ENCODE peak calls at places on chromosomes 1 and 21, in nine cellular contexts. One of them, this sample, is unnamed.

GRCh38 chr1:220121791-220122530 is 28.0 kb downstream of the IARS2 start:
- DNase-seq in body of pancreas: peak
- DNase-seq in brain microvascular endothelial cell: no peak
- DNase-seq in foreskin fibroblast: no peak
- DNase-seq in colonic mucosa: peak
- DNase-seq in uterus: no peak
- DNase-seq in PC-9: no peak
- DNase-seq in cardiac muscle cell: no peak
- DNase-seq in upper lobe of right lung: no peak
- DNase-seq in this sample: no peak

GRCh38 chr1:153570874-153571273 is 5.2 kb upstream of the S100A2 start:
- DNase-seq in uterus: no peak
- DNase-seq in colonic mucosa: no peak
- DNase-seq in upper lobe of right lung: no peak
- DNase-seq in PC-9: no peak
- DNase-seq in brain microvascular endothelial cell: no peak
- DNase-seq in foreskin fibroblast: no peak
- DNase-seq in cardiac muscle cell: no peak
- DNase-seq in body of pancreas: no peak
- DNase-seq in this sample: no peak

GRCh38 chr1:32138965-32139364 is 31.1 kb downstream of the KPNA6 start:
- DNase-seq in colonic mucosa: no peak
- DNase-seq in upper lobe of right lung: no peak
- DNase-seq in cardiac muscle cell: peak
- DNase-seq in brain microvascular endothelial cell: no peak
- DNase-seq in foreskin fibroblast: peak
- DNase-seq in PC-9: no peak
- DNase-seq in body of pancreas: no peak
- DNase-seq in uterus: no peak
- DNase-seq in this sample: peak

GRCh38 chr1:235415008-235415904 is 48.0 kb downstream of the TBCE start:
- DNase-seq in colonic mucosa: peak
- DNase-seq in PC-9: peak
- DNase-seq in brain microvascular endothelial cell: peak
- DNase-seq in uterus: peak
- DNase-seq in upper lobe of right lung: peak
- DNase-seq in foreskin fibroblast: peak
- DNase-seq in cardiac muscle cell: peak
- DNase-seq in body of pancreas: peak
- DNase-seq in this sample: peak

GRCh38 chr1:1782399-1783221 is 4.3 kb upstream of the NADK start:
- DNase-seq in colonic mucosa: peak
- DNase-seq in body of pancreas: peak
- DNase-seq in upper lobe of right lung: peak
- DNase-seq in PC-9: peak
- DNase-seq in uterus: peak
- DNase-seq in foreskin fibroblast: peak
- DNase-seq in brain microvascular endothelial cell: no peak
- DNase-seq in cardiac muscle cell: peak
- DNase-seq in this sample: peak

GRCh38 chr1:207804746-207805468 is 53.1 kb downstream of the CD46 start:
- DNase-seq in cardiac muscle cell: no peak
- DNase-seq in body of pancreas: no peak
- DNase-seq in PC-9: no peak
- DNase-seq in foreskin fibroblast: no peak
- DNase-seq in colonic mucosa: no peak
- DNase-seq in upper lobe of right lung: no peak
- DNase-seq in brain microvascular endothelial cell: no peak
- DNase-seq in uterus: no peak
- DNase-seq in this sample: no peak

GRCh38 chr1:70994753-70995152 is 52.9 kb downstream of the PTGER3 start:
- DNase-seq in brain microvascular endothelial cell: no peak
- DNase-seq in upper lobe of right lung: no peak
- DNase-seq in cardiac muscle cell: no peak
- DNase-seq in PC-9: no peak
- DNase-seq in foreskin fibroblast: no peak
- DNase-seq in body of pancreas: no peak
- DNase-seq in colonic mucosa: no peak
- DNase-seq in uterus: no peak
- DNase-seq in this sample: no peak

GRCh38 chr1:205484985-205485967 is 19.2 kb upstream of the CDK18 start:
- DNase-seq in foreskin fibroblast: peak
- DNase-seq in upper lobe of right lung: peak
- DNase-seq in cardiac muscle cell: peak
- DNase-seq in colonic mucosa: peak
- DNase-seq in PC-9: peak
- DNase-seq in body of pancreas: peak
- DNase-seq in uterus: peak
- DNase-seq in brain microvascular endothelial cell: peak
- DNase-seq in this sample: peak

GRCh38 chr1:39501666-39502065 is 10.2 kb downstream of the BMP8A start:
- DNase-seq in colonic mucosa: no peak
- DNase-seq in PC-9: no peak
- DNase-seq in cardiac muscle cell: peak
- DNase-seq in foreskin fibroblast: peak
- DNase-seq in body of pancreas: no peak
- DNase-seq in upper lobe of right lung: no peak
- DNase-seq in brain microvascular endothelial cell: no peak
- DNase-seq in uterus: no peak
- DNase-seq in this sample: peak

GRCh38 chr1:7615138-7615537 is 156.0 kb upstream of the VAMP3 start:
- DNase-seq in foreskin fibroblast: no peak
- DNase-seq in PC-9: no peak
- DNase-seq in upper lobe of right lung: no peak
- DNase-seq in cardiac muscle cell: no peak
- DNase-seq in colonic mucosa: no peak
- DNase-seq in body of pancreas: no peak
- DNase-seq in uterus: no peak
- DNase-seq in brain microvascular endothelial cell: no peak
- DNase-seq in this sample: no peak

GRCh38 chr1:5164155-5164554 is 509.7 kb downstream of the AJAP1 start:
- DNase-seq in body of pancreas: no peak
- DNase-seq in PC-9: no peak
- DNase-seq in cardiac muscle cell: no peak
- DNase-seq in foreskin fibroblast: no peak
- DNase-seq in brain microvascular endothelial cell: no peak
- DNase-seq in uterus: no peak
- DNase-seq in upper lobe of right lung: no peak
- DNase-seq in colonic mucosa: no peak
- DNase-seq in this sample: no peak

DNA sequence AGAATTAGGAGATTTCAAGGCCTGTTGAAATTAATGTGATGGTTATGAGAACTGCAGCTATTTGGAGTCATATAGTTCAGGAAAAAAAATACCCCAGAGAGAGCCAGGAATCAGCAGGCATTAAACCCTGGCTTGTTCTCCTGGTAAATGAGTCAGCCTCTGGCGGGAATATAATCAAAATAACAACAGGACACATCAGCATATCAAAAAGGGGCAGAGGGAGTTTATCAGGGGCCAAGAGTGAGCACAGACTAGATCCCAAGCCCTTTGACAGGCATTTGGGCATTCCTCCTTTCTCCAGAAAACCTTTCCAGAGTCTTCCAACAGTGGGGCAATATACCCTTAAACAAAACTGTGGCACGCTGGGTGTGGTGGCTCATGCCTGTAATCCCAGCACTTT is 27.6 kb downstream of the CACHD1 start:
- DNase-seq in upper lobe of right lung: no peak
- DNase-seq in uterus: no peak
- DNase-seq in brain microvascular endothelial cell: no peak
- DNase-seq in colonic mucosa: no peak
- DNase-seq in PC-9: no peak
- DNase-seq in body of pancreas: no peak
- DNase-seq in foreskin fibroblast: peak
- DNase-seq in cardiac muscle cell: peak
- DNase-seq in this sample: peak
- H3K4me3 ChIP-seq in upper lobe of right lung: no peak
- H3K4me3 ChIP-seq in uterus: no peak
- H3K4me3 ChIP-seq in brain microvascular endothelial cell: no peak
- H3K4me3 ChIP-seq in colonic mucosa: no peak
- H3K4me3 ChIP-seq in PC-9: no peak
- H3K4me3 ChIP-seq in body of pancreas: no peak
- H3K4me3 ChIP-seq in foreskin fibroblast: no peak
- H3K4me3 ChIP-seq in cardiac muscle cell: no peak
- H3K4me3 ChIP-seq in this sample: no peak

GRCh38 chr1:27011976-27012563 is 580 bp downstream of the TENT5B start:
- DNase-seq in PC-9: no peak
- DNase-seq in upper lobe of right lung: peak
- DNase-seq in body of pancreas: no peak
- DNase-seq in cardiac muscle cell: no peak
- DNase-seq in foreskin fibroblast: no peak
- DNase-seq in brain microvascular endothelial cell: no peak
- DNase-seq in colonic mucosa: no peak
- DNase-seq in uterus: no peak
- DNase-seq in this sample: no peak

GRCh38 chr1:27010226-27010994 is 2.2 kb downstream of the TENT5B start:
- DNase-seq in cardiac muscle cell: no peak
- DNase-seq in brain microvascular endothelial cell: no peak
- DNase-seq in body of pancreas: no peak
- DNase-seq in uterus: no peak
- DNase-seq in PC-9: no peak
- DNase-seq in upper lobe of right lung: no peak
- DNase-seq in colonic mucosa: no peak
- DNase-seq in foreskin fibroblast: no peak
- DNase-seq in this sample: no peak

GRCh38 chr1:27007909-27008582 is 4.6 kb downstream of the TENT5B start:
- DNase-seq in PC-9: peak
- DNase-seq in foreskin fibroblast: peak
- DNase-seq in brain microvascular endothelial cell: no peak
- DNase-seq in upper lobe of right lung: peak
- DNase-seq in body of pancreas: peak
- DNase-seq in uterus: no peak
- DNase-seq in colonic mucosa: peak
- DNase-seq in cardiac muscle cell: no peak
- DNase-seq in this sample: no peak

GRCh38 chr1:27011058-27011764 is 1.4 kb downstream of the TENT5B start:
- DNase-seq in uterus: peak
- DNase-seq in upper lobe of right lung: peak
- DNase-seq in colonic mucosa: no peak
- DNase-seq in PC-9: peak
- DNase-seq in foreskin fibroblast: peak
- DNase-seq in cardiac muscle cell: peak
- DNase-seq in body of pancreas: peak
- DNase-seq in brain microvascular endothelial cell: peak
- DNase-seq in this sample: peak

GRCh38 chr1:27009601-27010197 is 3.0 kb downstream of the TENT5B start:
- DNase-seq in body of pancreas: peak
- DNase-seq in brain microvascular endothelial cell: no peak
- DNase-seq in colonic mucosa: peak
- DNase-seq in foreskin fibroblast: no peak
- DNase-seq in upper lobe of right lung: no peak
- DNase-seq in PC-9: peak
- DNase-seq in cardiac muscle cell: no peak
- DNase-seq in uterus: no peak
- DNase-seq in this sample: no peak
- TF ChIP-seq CTCF in body of pancreas: no peak
- TF ChIP-seq CTCF in brain microvascular endothelial cell: peak
- TF ChIP-seq CTCF in colonic mucosa: no peak
- TF ChIP-seq CTCF in foreskin fibroblast: no peak
- TF ChIP-seq CTCF in upper lobe of right lung: no peak
- TF ChIP-seq CTCF in PC-9: no peak
- TF ChIP-seq CTCF in cardiac muscle cell: no peak
- TF ChIP-seq CTCF in uterus: no peak
- TF ChIP-seq CTCF in this sample: no peak

DNA sequence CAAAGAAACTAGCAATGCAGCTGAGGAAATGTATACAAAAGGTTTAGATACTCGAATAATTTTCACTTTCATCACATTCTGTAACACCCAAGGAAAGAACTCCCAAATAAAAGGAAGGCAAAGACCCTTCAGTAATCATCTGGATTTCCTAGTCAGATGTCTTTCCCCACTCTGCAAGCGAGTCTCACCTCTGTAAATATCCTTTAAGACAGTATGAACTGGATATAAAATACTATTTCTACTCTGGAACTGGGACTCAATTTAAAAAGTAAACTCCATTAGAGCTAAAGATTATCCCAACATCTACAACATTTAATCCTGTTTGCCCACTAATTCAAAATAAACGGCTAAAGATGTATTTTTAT is 27.0 kb downstream of the C2CD2 start:
- DNase-seq in body of pancreas: no peak
- DNase-seq in upper lobe of right lung: no peak
- DNase-seq in colonic mucosa: no peak
- DNase-seq in PC-9: no peak
- DNase-seq in cardiac muscle cell: no peak
- DNase-seq in foreskin fibroblast: no peak
- DNase-seq in brain microvascular endothelial cell: no peak
- DNase-seq in uterus: no peak
- DNase-seq in this sample: no peak
- H3K4me3 ChIP-seq in body of pancreas: no peak
- H3K4me3 ChIP-seq in upper lobe of right lung: peak
- H3K4me3 ChIP-seq in colonic mucosa: no peak
- H3K4me3 ChIP-seq in PC-9: no peak
- H3K4me3 ChIP-seq in cardiac muscle cell: no peak
- H3K4me3 ChIP-seq in foreskin fibroblast: peak
- H3K4me3 ChIP-seq in brain microvascular endothelial cell: peak
- H3K4me3 ChIP-seq in uterus: peak
- H3K4me3 ChIP-seq in this sample: no peak

GRCh38 chr1:30379684-30380624 is 343.4 kb downstream of the MATN1 start:
- DNase-seq in cardiac muscle cell: peak
- DNase-seq in body of pancreas: peak
- DNase-seq in colonic mucosa: peak
- DNase-seq in upper lobe of right lung: peak
- DNase-seq in brain microvascular endothelial cell: peak
- DNase-seq in PC-9: peak
- DNase-seq in foreskin fibroblast: peak
- DNase-seq in uterus: peak
- DNase-seq in this sample: peak

GRCh38 chr1:30378991-30379581 is 344.3 kb downstream of the MATN1 start:
- DNase-seq in brain microvascular endothelial cell: peak
- DNase-seq in colonic mucosa: no peak
- DNase-seq in uterus: peak
- DNase-seq in body of pancreas: no peak
- DNase-seq in upper lobe of right lung: peak
- DNase-seq in cardiac muscle cell: peak
- DNase-seq in foreskin fibroblast: peak
- DNase-seq in PC-9: no peak
- DNase-seq in this sample: peak

GRCh38 chr1:30381671-30382365 is 341.6 kb downstream of the MATN1 start:
- DNase-seq in uterus: no peak
- DNase-seq in foreskin fibroblast: no peak
- DNase-seq in PC-9: no peak
- DNase-seq in brain microvascular endothelial cell: no peak
- DNase-seq in body of pancreas: no peak
- DNase-seq in upper lobe of right lung: peak
- DNase-seq in cardiac muscle cell: no peak
- DNase-seq in colonic mucosa: no peak
- DNase-seq in this sample: no peak

GRCh38 chr1:30381266-30381665 is 342.1 kb downstream of the MATN1 start:
- DNase-seq in foreskin fibroblast: no peak
- DNase-seq in cardiac muscle cell: no peak
- DNase-seq in PC-9: no peak
- DNase-seq in uterus: no peak
- DNase-seq in brain microvascular endothelial cell: no peak
- DNase-seq in body of pancreas: no peak
- DNase-seq in colonic mucosa: no peak
- DNase-seq in upper lobe of right lung: peak
- DNase-seq in this sample: no peak

DNA sequence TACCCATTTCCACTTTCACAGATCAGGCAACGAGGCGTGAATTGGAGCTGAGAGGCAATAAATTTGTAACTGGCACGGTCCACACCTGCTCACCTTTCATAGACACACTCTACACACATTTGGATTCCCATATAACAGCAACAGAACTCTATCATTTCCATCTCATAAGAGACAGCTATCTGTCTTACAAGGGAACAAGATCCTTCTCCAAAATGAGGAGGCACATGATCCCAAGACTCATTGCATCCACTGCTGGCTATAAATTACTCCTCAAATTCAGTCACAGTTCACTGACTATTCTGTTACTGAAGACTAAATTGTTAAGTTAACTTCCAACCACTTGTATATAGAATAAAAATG is 342.8 kb downstream of the MATN1 start:
- DNase-seq in colonic mucosa: no peak
- DNase-seq in cardiac muscle cell: no peak
- DNase-seq in upper lobe of right lung: no peak
- DNase-seq in PC-9: no peak
- DNase-seq in brain microvascular endothelial cell: no peak
- DNase-seq in uterus: no peak
- DNase-seq in body of pancreas: no peak
- DNase-seq in foreskin fibroblast: no peak
- DNase-seq in this sample: no peak
- TF ChIP-seq CTCF in colonic mucosa: peak
- TF ChIP-seq CTCF in cardiac muscle cell: no peak
- TF ChIP-seq CTCF in upper lobe of right lung: no peak
- TF ChIP-seq CTCF in PC-9: peak
- TF ChIP-seq CTCF in brain microvascular endothelial cell: no peak
- TF ChIP-seq CTCF in uterus: no peak
- TF ChIP-seq CTCF in body of pancreas: no peak
- TF ChIP-seq CTCF in foreskin fibroblast: no peak
- TF ChIP-seq CTCF in this sample: no peak